ENCODE peak calls at places on chromosomes 12 and 14, in four cellular contexts. M is K562, Y is HepG2, J is HCT116. Z is an unnamed sample. For H3K27me3, the result is how much of the 10 kb centered on the place peaks cover.

GRCh38 chr12:57694459-57695019 is 607 bp downstream of the OS9 start:
- DNase-seq in J (no peak), Y (no peak), M (peak), Z (no peak)

GRCh38 chr14:90715993-90716392 is 100.2 kb downstream of the TTC7B start:
- DNase-seq in M (no peak), J (no peak), Y (no peak), Z (no peak)

GRCh38 chr14:72549026-72549425 is 344.9 kb downstream of the DPF3 start:
- DNase-seq in M (no peak), Y (no peak), J (no peak), Z (no peak)

GRCh38 chr12:6122211-6122610 is 2.3 kb downstream of the VWF start:
- DNase-seq in J (no peak), Y (no peak), M (no peak), Z (no peak)

GRCh38 chr12:78229491-78230209 is 399.0 kb downstream of the NAV3 start:
- DNase-seq in J (peak), M (peak), Y (peak), Z (peak)

GRCh38 chr14:61466249-61466904 is 145.0 kb downstream of the PRKCH start:
- DNase-seq in Y (peak), J (no peak), M (no peak), Z (no peak)

GRCh38 chr12:89353188-89353822 is 1.0 kb upstream of the DUSP6 start:
- DNase-seq in J (peak), M (no peak), Y (peak), Z (no peak)

GRCh38 chr14:101340556-101340955 is 220.7 kb upstream of the DIO3 start:
- DNase-seq in M (no peak), J (no peak), Y (no peak), Z (no peak)

GRCh38 chr12:26229910-26230309 is 34.5 kb downstream of the SSPN start:
- DNase-seq in J (no peak), Y (no peak), M (no peak), Z (no peak)

GRCh38 chr14:80055912-80056801 is 155.1 kb downstream of the DIO2 start:
- DNase-seq in M (no peak), J (no peak), Y (peak), Z (peak)

GRCh38 chr12:124044809-124045321 is 71.8 kb downstream of the ZNF664 start:
- DNase-seq in J (no peak), M (no peak), Y (no peak), Z (no peak)

GRCh38 chr12:64431791-64432190 is 20.1 kb upstream of the TBK1 start:
- DNase-seq in M (no peak), J (no peak), Y (no peak), Z (no peak)

GRCh38 chr14:34604990-34605389 is 25.0 kb downstream of the SNX6 start:
- DNase-seq in M (no peak), Y (no peak), J (no peak), Z (no peak)

GRCh38 chr12:57210461-57210860 is 6.1 kb upstream of the NXPH4 start:
- DNase-seq in J (no peak), Y (no peak), M (no peak), Z (no peak)

GRCh38 chr14:100663528-100664052 is 63.1 kb upstream of the DLK1 start:
- DNase-seq in M (no peak), Y (no peak), J (no peak), Z (no peak)

GRCh38 chr12:26044007-26044394 is 80.8 kb downstream of the BHLHE41 start:
- DNase-seq in J (no peak), M (no peak), Y (no peak), Z (no peak)

GRCh38 chr12:56150563-56150962 is 1.8 kb upstream of the MYL6B start:
- DNase-seq in M (no peak), J (no peak), Y (no peak), Z (no peak)

GRCh38 chr12:16046266-16046665 is 135.1 kb downstream of the DERA start:
- DNase-seq in J (no peak), Y (no peak), M (no peak), Z (no peak)

GRCh38 chr12:61848893-61849292 is 411.3 kb upstream of the USP15 start:
- DNase-seq in J (no peak), Y (no peak), M (no peak), Z (no peak)

GRCh38 chr14:106845286-106846087 is 1319.1 kb downstream of the TMEM121 start:
- DNase-seq in J (no peak), M (no peak), Y (peak), Z (no peak)

GRCh38 chr12:132410849-132411248 is 79.1 kb upstream of the FBRSL1 start:
- DNase-seq in M (no peak), Y (no peak), J (no peak), Z (no peak)

GRCh38 chr12:57046947-57047890 is 2.7 kb downstream of the MYO1A start:
- DNase-seq in M (no peak), Y (no peak), J (no peak), Z (no peak)

GRCh38 chr14:52313903-52314481 is at the start of gene PTGER2:
- DNase-seq in J (peak), Y (no peak), M (peak), Z (no peak)
- H3K27me3 ChIP-seq in J (under half), Y (under half), M (under half), Z (under half)

GRCh38 chr12:104097954-104098353 is 33.6 kb downstream of the HCFC2 start:
- DNase-seq in J (no peak), Y (no peak), M (no peak), Z (no peak)

GRCh38 chr12:104090685-104091084 is 26.4 kb downstream of the HCFC2 start:
- DNase-seq in Y (no peak), J (no peak), M (peak), Z (no peak)

GRCh38 chr12:104095289-104095688 is 31.0 kb downstream of the HCFC2 start:
- DNase-seq in Y (no peak), J (no peak), M (no peak), Z (no peak)

GRCh38 chr12:104091136-104091535 is 26.8 kb downstream of the HCFC2 start:
- DNase-seq in J (no peak), M (no peak), Y (no peak), Z (no peak)

GRCh38 chr12:104094284-104094683 is 30.0 kb downstream of the HCFC2 start:
- DNase-seq in Y (no peak), J (no peak), M (no peak), Z (no peak)
- TF ChIP-seq REST in Y (no peak), J (no peak), M (no peak), Z (no peak)

DNA sequence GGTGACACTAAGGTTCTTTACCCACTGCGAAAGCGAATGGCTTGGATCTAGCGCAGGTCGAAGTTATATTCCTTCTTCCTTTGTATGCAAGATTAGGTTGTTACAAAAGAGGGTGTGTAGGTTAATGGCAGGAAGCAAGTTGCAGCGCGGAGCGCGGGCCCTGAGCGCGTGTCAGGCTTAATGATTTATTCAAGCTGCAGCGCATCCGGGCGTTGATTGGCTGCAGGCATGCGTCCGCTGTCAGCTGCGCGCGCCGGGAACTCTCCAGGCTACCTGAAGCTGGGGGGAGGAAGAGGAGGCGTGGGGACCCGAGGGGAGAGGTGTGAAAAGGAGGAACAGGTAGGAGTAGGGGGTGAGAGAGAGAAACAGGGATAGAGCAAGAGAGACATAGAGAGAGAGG is 7.4 kb downstream of the ASCL1 start:
- DNase-seq in M (no peak), Y (no peak), J (no peak), Z (no peak)
- TF ChIP-seq TCF7L2 in M (no peak), Y (no peak), J (no peak), Z (no peak)

DNA sequence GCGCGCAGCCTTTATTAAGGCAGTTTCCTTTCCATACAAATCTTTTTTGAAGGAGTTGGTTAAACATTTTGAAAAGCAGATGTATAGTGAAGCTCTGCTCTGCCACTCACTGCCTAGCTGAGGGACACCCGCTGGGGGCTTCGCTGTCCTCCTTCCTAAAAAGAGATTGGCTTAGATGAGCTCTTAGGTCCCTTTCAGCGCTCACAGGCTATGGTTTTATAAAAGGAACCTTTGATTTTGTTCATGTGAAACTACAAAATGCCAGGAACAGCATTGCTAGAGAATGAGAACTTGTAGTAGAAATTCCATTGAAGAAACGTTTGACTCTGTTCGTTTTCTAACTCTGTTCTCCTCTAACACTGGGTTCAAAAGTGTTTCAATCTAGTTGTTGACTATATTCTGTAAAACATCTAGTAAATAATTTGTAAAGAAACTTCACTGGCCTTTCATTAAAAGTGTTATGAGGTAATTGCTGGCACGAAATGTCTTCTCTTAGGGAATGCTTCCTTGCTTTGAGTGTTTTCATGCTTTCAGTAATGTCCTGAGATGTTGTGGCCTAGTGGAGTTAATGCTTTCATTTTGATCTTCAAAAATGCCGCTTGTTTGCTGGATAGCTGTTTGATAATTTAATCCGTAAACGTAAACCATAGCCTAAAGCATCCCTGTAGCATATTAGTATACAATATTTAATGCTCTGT is 1.6 kb downstream of the MARK3 start:
- DNase-seq in Y (no peak), J (no peak), M (no peak), Z (no peak)
- H3K27me3 ChIP-seq in Y (under half), J (under half), M (under half), Z (under half)

Z was measured in Panc1.